ENCODE peak calls at places on chromosomes 6 and 20, in six cellular contexts. S is K562, T is neural progenitor cell, G is GM12878, L is HCT116, P is OCI-LY7. F is an unnamed sample.

GRCh38 chr6:137102851-137103492 is 58.2 kb upstream of the IL20RA start:
- DNase-seq in L (no peak), G (peak; percentile 100), S (no peak), P (peak; percentile 96), T (no peak), F (peak; percentile 93)

GRCh38 chr6:28757429-28758045 is 166.2 kb downstream of the TRIM27 start:
- DNase-seq in T (no peak), L (no peak), G (no peak), P (no peak), S (peak; percentile 33), F (no peak)

GRCh38 chr20:5073154-5074049 is 46.4 kb downstream of the PCNA start:
- DNase-seq in L (peak; percentile 69), S (no peak), G (no peak), P (no peak), T (no peak), F (no peak)

GRCh38 chr6:62516287-62517152 is 230.5 kb upstream of the KHDRBS2 start:
- DNase-seq in L (no peak), S (no peak), P (peak; percentile 75), G (no peak), T (peak; percentile 15), F (no peak)

GRCh38 chr6:166565084-166565651 is 21.3 kb downstream of the RAMACL start:
- DNase-seq in L (no peak), T (peak; percentile 14), S (no peak), P (no peak), G (no peak), F (no peak)

GRCh38 chr6:144285548-144285797 is 338 bp downstream of the UTRN start:
- DNase-seq in T (no peak), G (no peak), S (no peak), P (no peak), L (no peak), F (peak; percentile 8)

GRCh38 chr6:112639436-112639835 is 292.3 kb downstream of the RFPL4B start:
- DNase-seq in S (no peak), G (no peak), L (no peak), T (no peak), P (no peak), F (no peak)

GRCh38 chr6:1695546-1696494 is 86.1 kb downstream of the FOXC1 start:
- DNase-seq in T (no peak), G (no peak), P (no peak), L (no peak), S (no peak), F (no peak)

GRCh38 chr6:42511803-42512422 is 51.9 kb upstream of the UBR2 start:
- DNase-seq in S (no peak), L (no peak), G (no peak), T (no peak), P (no peak), F (no peak)

GRCh38 chr20:45993197-45993951 is 15.3 kb upstream of the MMP9 start:
- DNase-seq in S (no peak), L (peak; percentile 57), T (no peak), P (no peak), G (no peak), F (no peak)

GRCh38 chr6:122770835-122771601 is 8.5 kb upstream of the FABP7 start:
- DNase-seq in P (no peak), T (peak; percentile 34), S (no peak), G (no peak), L (no peak), F (no peak)

GRCh38 chr20:50646483-50646996 is 44.8 kb downstream of the RIPOR3 start:
- DNase-seq in S (no peak), P (no peak), T (no peak), L (no peak), G (no peak), F (no peak)

GRCh38 chr6:30447237-30447636 is 42.1 kb upstream of the HLA-E start:
- DNase-seq in G (no peak), S (no peak), P (no peak), L (peak; percentile 36), T (peak; percentile 76), F (no peak)
- TF ChIP-seq CTCF in G (no peak), S (peak; percentile 14), P (no peak), L (peak; percentile 53), T (peak; percentile 51), F (peak; percentile 18)

GRCh38 chr6:11322252-11322885 is 89.9 kb upstream of the NEDD9 start:
- DNase-seq in G (no peak), P (no peak), S (no peak), L (no peak), T (no peak), F (no peak)

GRCh38 chr6:11315743-11316437 is 83.4 kb upstream of the NEDD9 start:
- DNase-seq in G (no peak), P (no peak), L (peak; percentile 1), S (no peak), T (no peak), F (no peak)

GRCh38 chr6:11318835-11319813 is 86.7 kb upstream of the NEDD9 start:
- DNase-seq in P (no peak), G (no peak), S (no peak), L (no peak), T (no peak), F (no peak)

GRCh38 chr6:11320914-11321549 is 88.6 kb upstream of the NEDD9 start:
- DNase-seq in G (no peak), T (no peak), S (no peak), L (no peak), P (no peak), F (no peak)

GRCh38 chr6:11317885-11318771 is 85.7 kb upstream of the NEDD9 start:
- DNase-seq in S (no peak), G (no peak), T (no peak), L (peak; percentile 8), P (no peak), F (no peak)
- H3K27ac ChIP-seq in S (no peak overlapping the region), G (peak overlapping the region; percentile 16), T (no peak overlapping the region), L (no peak overlapping the region), P (no peak overlapping the region), F (no peak overlapping the region)

GRCh38 chr20:43803276-43803675 is 76.5 kb upstream of the GTSF1L start:
- DNase-seq in P (no peak), L (no peak), S (no peak), G (no peak), T (no peak), F (no peak)

GRCh38 chr20:43798591-43799149 is 71.9 kb upstream of the GTSF1L start:
- DNase-seq in L (no peak), T (peak; percentile 58), S (no peak), G (no peak), P (no peak), F (no peak)

GRCh38 chr20:43799150-43799711 is 72.4 kb upstream of the GTSF1L start:
- DNase-seq in L (no peak), T (no peak), G (no peak), S (no peak), P (no peak), F (no peak)

GRCh38 chr20:43800186-43800585 is 73.4 kb upstream of the GTSF1L start:
- DNase-seq in S (no peak), G (no peak), P (no peak), T (no peak), L (no peak), F (no peak)

DNA sequence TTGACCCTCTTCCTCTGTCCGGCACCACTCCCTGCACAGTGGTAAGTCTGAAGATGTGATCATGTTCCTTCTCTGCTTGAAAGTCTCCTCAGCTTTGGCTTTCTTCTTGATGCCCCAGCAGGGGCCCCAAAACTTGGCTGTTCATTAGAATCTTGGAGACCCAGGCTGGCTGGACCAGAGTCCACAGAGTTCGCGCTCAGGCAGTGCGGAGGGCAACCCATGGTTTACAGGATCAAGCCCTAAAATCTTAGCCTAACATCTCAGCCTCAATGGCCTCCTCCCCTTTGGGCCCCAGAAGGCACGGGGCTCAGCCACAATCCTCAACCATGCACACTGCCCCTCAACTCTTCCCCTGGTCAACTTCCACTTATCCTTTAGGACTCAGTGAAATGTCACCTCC is 72.9 kb upstream of the GTSF1L start:
- DNase-seq in G (no peak), P (no peak), T (no peak), L (no peak), S (no peak), F (no peak)
- H2AFZ ChIP-seq in G (peak overlapping the region; percentile 20), P (no peak overlapping the region), T (no peak overlapping the region), L (no peak overlapping the region), S (no peak overlapping the region), F (no peak overlapping the region)

GRCh38 chr20:23488470-23488869 is 2.4 kb upstream of the CST8 start:
- DNase-seq in T (no peak), S (no peak), G (no peak), L (no peak), P (no peak), F (no peak)

GRCh38 chr20:23479043-23479442 is 11.9 kb upstream of the CST8 start:
- DNase-seq in G (no peak), P (no peak), S (no peak), T (no peak), L (no peak), F (no peak)

GRCh38 chr20:23482138-23482537 is 8.8 kb upstream of the CST8 start:
- DNase-seq in T (no peak), P (no peak), S (no peak), L (no peak), G (no peak), F (no peak)

GRCh38 chr20:23484081-23484480 is 6.8 kb upstream of the CST8 start:
- DNase-seq in L (no peak), P (no peak), G (no peak), T (no peak), S (no peak), F (no peak)
- TF ChIP-seq CTCF in L (no peak), P (no peak), G (no peak), T (no peak), S (no peak), F (no peak)

DNA sequence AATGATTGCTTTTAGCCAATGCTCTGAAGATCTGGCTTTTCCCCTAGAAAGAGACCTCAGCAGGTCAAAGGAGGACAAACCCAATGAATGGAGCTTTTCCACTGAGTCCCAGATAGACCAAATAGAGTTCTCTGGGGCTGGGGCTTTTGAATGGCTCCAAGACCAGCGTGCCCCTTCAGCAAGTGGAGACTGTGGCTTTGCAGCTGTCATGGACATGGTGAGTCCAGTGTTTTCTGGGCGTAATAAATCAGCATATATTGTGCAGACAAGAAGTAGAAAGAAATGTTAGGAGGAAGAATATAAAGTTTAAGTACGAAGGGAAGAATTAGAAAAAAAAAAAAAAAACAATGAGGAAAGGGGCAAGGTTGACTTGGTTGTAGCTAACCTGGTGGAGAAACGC is 28.1 kb downstream of the ULBP1 start:
- DNase-seq in G (no peak), S (no peak), P (no peak), T (no peak), L (no peak), F (no peak)
- H3K27ac ChIP-seq in G (no peak overlapping the region), S (no peak overlapping the region), P (no peak overlapping the region), T (no peak overlapping the region), L (no peak overlapping the region), F (no peak overlapping the region)

DNA sequence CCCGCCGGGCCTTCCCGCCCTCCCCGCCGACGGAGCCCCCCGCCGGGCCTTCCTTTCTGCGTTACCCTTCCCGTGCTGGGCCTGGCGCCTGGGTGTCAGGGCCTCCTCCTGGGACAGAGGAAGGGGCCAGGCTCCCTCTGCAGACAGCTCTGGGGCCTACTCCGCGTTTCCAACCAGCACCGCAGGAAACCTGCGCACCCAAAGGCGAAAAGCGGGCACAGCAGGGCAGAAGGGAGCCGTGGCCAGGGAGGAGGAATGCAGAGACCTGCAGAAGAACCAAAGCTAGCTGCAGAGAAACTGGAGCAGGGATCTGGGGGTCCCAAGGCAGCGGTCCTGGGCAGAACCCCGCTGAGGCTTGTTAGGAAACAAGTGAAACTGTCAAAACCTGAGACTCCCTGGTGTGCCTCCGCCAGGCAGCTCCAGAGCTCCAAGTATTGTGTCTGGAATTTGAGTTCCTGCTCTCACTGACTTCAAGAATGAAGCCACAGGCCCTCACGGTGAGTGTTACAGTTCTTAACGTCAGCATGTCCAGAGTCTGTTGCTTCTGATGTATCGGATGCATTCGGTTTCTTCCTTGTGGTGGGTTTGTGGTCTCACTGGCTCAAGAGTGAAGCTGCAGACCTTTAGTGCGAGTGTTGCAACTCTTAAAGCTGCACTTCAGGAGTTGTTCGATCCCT is 33.3 kb downstream of the IRF4 start:
- DNase-seq in L (no peak), S (no peak), T (no peak), P (no peak), G (no peak), F (no peak)
- H2AFZ ChIP-seq in L (no peak overlapping the region), S (peak overlapping the region; percentile 72), T (no peak overlapping the region), P (no peak overlapping the region), G (no peak overlapping the region), F (no peak overlapping the region)

F was measured in MM.1S.